ENCODE peak calls at places on chromosomes 6 and 20, in five cellular contexts. One of them, this sample, is unnamed.

GRCh38 chr6:151097207-151097606 is 142.6 kb upstream of the AKAP12 start:
- DNase-seq in spleen: no peak
- DNase-seq in gastrocnemius medialis: no peak
- DNase-seq in transverse colon: no peak
- DNase-seq in colonic mucosa: no peak
- DNase-seq in this sample: no peak

GRCh38 chr6:34152042-34152524 is 6.2 kb upstream of the GRM4 start:
- DNase-seq in transverse colon: no peak
- DNase-seq in colonic mucosa: no peak
- DNase-seq in gastrocnemius medialis: no peak
- DNase-seq in spleen: peak; percentile 47
- DNase-seq in this sample: no peak

GRCh38 chr6:119476024-119476423 is 126.5 kb upstream of the MAN1A1 start:
- DNase-seq in gastrocnemius medialis: no peak
- DNase-seq in transverse colon: no peak
- DNase-seq in spleen: no peak
- DNase-seq in colonic mucosa: no peak
- DNase-seq in this sample: no peak

GRCh38 chr20:21529863-21530262 is 16.0 kb upstream of the NKX2-2 start:
- DNase-seq in gastrocnemius medialis: no peak
- DNase-seq in transverse colon: no peak
- DNase-seq in colonic mucosa: no peak
- DNase-seq in spleen: no peak
- DNase-seq in this sample: no peak

GRCh38 chr20:24694727-24695528 is 225.5 kb downstream of the SYNDIG1 start:
- DNase-seq in transverse colon: no peak
- DNase-seq in spleen: peak; percentile 81
- DNase-seq in gastrocnemius medialis: no peak
- DNase-seq in colonic mucosa: no peak
- DNase-seq in this sample: peak; percentile 42

GRCh38 chr20:37364927-37365272 is 19.0 kb downstream of the SRC start:
- DNase-seq in transverse colon: no peak
- DNase-seq in spleen: no peak
- DNase-seq in gastrocnemius medialis: no peak
- DNase-seq in colonic mucosa: no peak
- DNase-seq in this sample: no peak

GRCh38 chr6:167472876-167473275 is 148.0 kb downstream of the TTLL2 start:
- DNase-seq in colonic mucosa: no peak
- DNase-seq in spleen: no peak
- DNase-seq in transverse colon: no peak
- DNase-seq in gastrocnemius medialis: no peak
- DNase-seq in this sample: no peak

GRCh38 chr6:74068945-74069570 is 373.1 kb downstream of the CD109 start:
- DNase-seq in colonic mucosa: no peak
- DNase-seq in gastrocnemius medialis: no peak
- DNase-seq in spleen: no peak
- DNase-seq in transverse colon: no peak
- DNase-seq in this sample: no peak

GRCh38 chr20:13817342-13817741 is 32.5 kb downstream of the NDUFAF5 start:
- DNase-seq in transverse colon: no peak
- DNase-seq in spleen: no peak
- DNase-seq in colonic mucosa: no peak
- DNase-seq in gastrocnemius medialis: no peak
- DNase-seq in this sample: no peak

GRCh38 chr6:127585123-127585522 is 8.1 kb downstream of the C6orf58 start:
- DNase-seq in transverse colon: no peak
- DNase-seq in colonic mucosa: no peak
- DNase-seq in gastrocnemius medialis: no peak
- DNase-seq in spleen: no peak
- DNase-seq in this sample: no peak

GRCh38 chr6:137493218-137494038 is 766 bp downstream of the OLIG3 start:
- DNase-seq in gastrocnemius medialis: no peak
- DNase-seq in colonic mucosa: peak; percentile 41
- DNase-seq in transverse colon: no peak
- DNase-seq in spleen: peak; percentile 73
- DNase-seq in this sample: no peak

GRCh38 chr6:11771473-11772048 is 7.0 kb downstream of the ADTRP start:
- DNase-seq in gastrocnemius medialis: no peak
- DNase-seq in colonic mucosa: no peak
- DNase-seq in transverse colon: no peak
- DNase-seq in spleen: no peak
- DNase-seq in this sample: no peak

GRCh38 chr6:68834561-68834960 is 199.5 kb downstream of the ADGRB3 start:
- DNase-seq in gastrocnemius medialis: no peak
- DNase-seq in spleen: no peak
- DNase-seq in colonic mucosa: no peak
- DNase-seq in transverse colon: no peak
- DNase-seq in this sample: no peak
- H3K27ac ChIP-seq in gastrocnemius medialis: no peak overlapping the region
- H3K27ac ChIP-seq in spleen: no peak overlapping the region
- H3K27ac ChIP-seq in colonic mucosa: no peak overlapping the region
- H3K27ac ChIP-seq in transverse colon: no peak overlapping the region
- H3K27ac ChIP-seq in this sample: no peak overlapping the region

GRCh38 chr6:36139431-36139830 is 9.1 kb downstream of the MAPK13 start:
- DNase-seq in colonic mucosa: no peak
- DNase-seq in transverse colon: no peak
- DNase-seq in spleen: no peak
- DNase-seq in gastrocnemius medialis: no peak
- DNase-seq in this sample: no peak
- TF ChIP-seq CTCF in colonic mucosa: no peak
- TF ChIP-seq CTCF in transverse colon: no peak
- TF ChIP-seq CTCF in spleen: no peak
- TF ChIP-seq CTCF in gastrocnemius medialis: no peak
- TF ChIP-seq CTCF in this sample: no peak

DNA sequence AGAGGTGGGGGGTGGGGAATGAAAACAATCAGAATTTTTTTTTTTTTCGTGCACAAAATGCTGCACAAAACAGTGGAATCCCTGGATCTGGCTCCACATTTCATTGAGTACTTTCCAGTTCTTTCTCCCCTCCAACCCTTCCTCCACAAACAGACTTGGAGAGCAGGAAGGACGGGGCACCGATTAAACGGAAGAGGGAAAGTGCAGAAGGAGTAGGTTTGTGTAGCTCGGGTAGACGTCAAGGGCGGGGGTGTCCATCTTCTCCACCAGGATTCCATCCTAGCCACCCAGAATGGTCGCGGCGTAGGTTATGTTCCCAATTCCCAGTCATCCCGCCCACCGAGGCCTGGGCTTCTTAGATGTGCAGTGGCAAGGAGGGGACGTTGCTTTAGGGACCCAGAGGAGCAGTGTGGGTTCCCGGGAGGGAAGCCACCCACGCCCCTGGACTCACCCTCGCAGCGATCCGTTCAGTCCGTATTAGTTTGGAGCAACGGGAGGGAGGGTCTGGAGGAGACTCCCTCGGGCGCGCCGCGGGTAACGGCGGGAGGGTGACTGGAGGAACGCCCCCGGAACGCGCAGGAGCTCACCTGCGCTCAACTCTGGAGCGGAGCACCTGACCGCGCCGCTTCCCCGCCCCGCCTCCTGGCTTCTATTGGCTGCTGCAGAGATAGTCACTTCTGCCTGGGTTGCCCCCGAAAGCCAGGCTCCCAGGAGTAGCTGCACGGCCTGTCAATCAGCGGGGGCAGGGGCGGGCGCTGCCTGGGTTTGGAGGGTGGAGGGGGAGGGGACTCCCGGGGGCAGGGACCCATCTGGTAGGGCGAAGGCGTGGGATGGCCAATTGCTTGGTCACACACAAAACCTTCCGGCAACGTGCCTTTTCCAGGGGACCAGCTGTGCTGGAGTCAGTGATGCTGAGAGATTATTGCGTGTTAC is at the start of gene ENPP5:
- DNase-seq in gastrocnemius medialis: peak; percentile 88
- DNase-seq in spleen: peak; percentile 94
- DNase-seq in transverse colon: peak; percentile 91
- DNase-seq in colonic mucosa: peak; percentile 96
- DNase-seq in this sample: peak; percentile 90
- H3K27me3 ChIP-seq in gastrocnemius medialis: no peaks in the 10 kb centered on the region
- H3K27me3 ChIP-seq in spleen: no peaks in the 10 kb centered on the region
- H3K27me3 ChIP-seq in transverse colon: peaks cover 5% of the 10 kb centered on the region
- H3K27me3 ChIP-seq in colonic mucosa: no peaks in the 10 kb centered on the region
- H3K27me3 ChIP-seq in this sample: no peaks in the 10 kb centered on the region

GRCh38 chr6:17470209-17470952 is 77.0 kb downstream of the CAP2 start:
- DNase-seq in transverse colon: no peak
- DNase-seq in colonic mucosa: no peak
- DNase-seq in gastrocnemius medialis: no peak
- DNase-seq in spleen: no peak
- DNase-seq in this sample: no peak
- H3K27ac ChIP-seq in transverse colon: peak overlapping the region; percentile 72
- H3K27ac ChIP-seq in colonic mucosa: peak overlapping the region; percentile 40
- H3K27ac ChIP-seq in gastrocnemius medialis: peak overlapping the region; percentile 94
- H3K27ac ChIP-seq in spleen: no peak overlapping the region
- H3K27ac ChIP-seq in this sample: peak overlapping the region; percentile 68

GRCh38 chr6:10451394-10451793 is 36.5 kb upstream of the TFAP2A start:
- DNase-seq in colonic mucosa: no peak
- DNase-seq in spleen: no peak
- DNase-seq in gastrocnemius medialis: no peak
- DNase-seq in transverse colon: no peak
- DNase-seq in this sample: no peak
- TF ChIP-seq CTCF in colonic mucosa: no peak
- TF ChIP-seq CTCF in spleen: no peak
- TF ChIP-seq CTCF in gastrocnemius medialis: no peak
- TF ChIP-seq CTCF in transverse colon: no peak
- TF ChIP-seq CTCF in this sample: no peak

This sample was measured in tibial artery.